ENCODE peak calls at places on chromosomes 12 and 14, in six cellular contexts. R is T-helper 17 cell, O is T-helper 1 cell, A is A549, B is GM23338, G is lower leg skin. N is an unnamed sample.

GRCh38 chr12:4395818-4396217 is 16.3 kb upstream of the FGF23 start:
- DNase-seq in O (no peak), A (no peak), R (no peak), G (no peak), B (no peak), N (no peak)

GRCh38 chr12:18145924-18146323 is 55.9 kb upstream of the RERGL start:
- DNase-seq in O (no peak), G (no peak), R (no peak), A (no peak), B (no peak), N (no peak)

GRCh38 chr14:75847584-75847983 is 134.2 kb downstream of the TGFB3 start:
- DNase-seq in A (no peak), R (no peak), G (no peak), B (no peak), O (no peak), N (no peak)

GRCh38 chr12:68792952-68793351 is 15.0 kb upstream of the MDM2 start:
- DNase-seq in B (peak; percentile 46), G (peak; percentile 21), R (no peak), O (no peak), A (peak; percentile 81), N (peak; percentile 60)

GRCh38 chr14:28488658-28489057 is 277.9 kb upstream of the FOXG1 start:
- DNase-seq in R (no peak), G (no peak), A (no peak), O (no peak), B (no peak), N (no peak)

GRCh38 chr14:75333523-75334190 is 55.0 kb downstream of the FOS start:
- DNase-seq in G (no peak), O (no peak), R (no peak), B (no peak), A (no peak), N (no peak)

GRCh38 chr12:119375619-119376018 is 41.1 kb downstream of the CCDC60 start:
- DNase-seq in O (no peak), R (no peak), A (no peak), G (no peak), B (no peak), N (no peak)

GRCh38 chr12:58540480-58541299 is 379.6 kb downstream of the LRIG3 start:
- DNase-seq in O (no peak), G (peak; percentile 94), A (peak; percentile 24), R (no peak), B (peak; percentile 92), N (peak; percentile 93)

GRCh38 chr14:34989762-34990161 is 7.0 kb downstream of the SRP54 start:
- DNase-seq in R (no peak), G (no peak), O (no peak), A (no peak), B (no peak), N (no peak)

GRCh38 chr12:31524791-31525495 is 66.0 kb downstream of the DENND5B start:
- DNase-seq in R (no peak), O (no peak), A (no peak), G (no peak), B (no peak), N (no peak)

GRCh38 chr14:75280448-75280830 is 1.8 kb downstream of the FOS start:
- DNase-seq in O (no peak), A (no peak), G (no peak), R (no peak), B (no peak), N (no peak)

GRCh38 chr14:104090071-104090748 is 4.7 kb downstream of the ASPG start:
- DNase-seq in B (no peak), G (no peak), O (no peak), R (no peak), A (no peak), N (no peak)

GRCh38 chr14:56555921-56556570 is 23.6 kb upstream of the TMEM260 start:
- DNase-seq in G (no peak), R (no peak), B (peak; percentile 79), O (no peak), A (peak; percentile 28), N (peak; percentile 72)

GRCh38 chr12:122142857-122143256 is 31.2 kb downstream of the IL31 start:
- DNase-seq in G (no peak), B (peak; percentile 39), A (no peak), R (no peak), O (no peak), N (no peak)

GRCh38 chr12:30019386-30020140 is 235.8 kb upstream of the TMTC1 start:
- DNase-seq in O (no peak), A (no peak), B (no peak), G (no peak), R (no peak), N (no peak)

GRCh38 chr12:109760031-109760929 is 46.7 kb downstream of the FAM222A start:
- DNase-seq in R (no peak), O (no peak), A (no peak), B (no peak), G (peak; percentile 81), N (no peak)

GRCh38 chr12:54025507-54026393 is 2.5 kb upstream of the HOXC6 start:
- DNase-seq in G (no peak), O (no peak), B (peak; percentile 61), A (no peak), R (no peak), N (peak; percentile 80)

GRCh38 chr12:104682790-104683279 is 226.1 kb downstream of the CHST11 start:
- DNase-seq in B (no peak), A (no peak), R (peak; percentile 36), G (no peak), O (peak; percentile 55), N (no peak)

GRCh38 chr12:71646512-71646911 is 17.1 kb downstream of the ZFC3H1 start:
- DNase-seq in R (no peak), G (no peak), A (no peak), B (no peak), O (no peak), N (no peak)

GRCh38 chr12:64701283-64701682 is 57.9 kb downstream of the GNS start:
- DNase-seq in B (no peak), G (no peak), O (no peak), A (no peak), R (no peak), N (no peak)

GRCh38 chr14:99535448-99535847 is 54.2 kb downstream of the CCNK start:
- DNase-seq in R (no peak), A (no peak), B (no peak), G (no peak), O (no peak), N (no peak)

GRCh38 chr14:23171251-23171975 is 12.0 kb downstream of the SLC7A8 start:
- DNase-seq in G (no peak), B (no peak), R (no peak), A (no peak), O (no peak), N (no peak)

GRCh38 chr14:102323102-102323501 is 3.6 kb downstream of the ZNF839 start:
- DNase-seq in B (peak; percentile 74), A (peak; percentile 82), R (no peak), G (peak; percentile 93), O (no peak), N (peak; percentile 55)

GRCh38 chr14:33564774-33565630 is 385.9 kb downstream of the EGLN3 start:
- DNase-seq in G (no peak), A (no peak), B (peak; percentile 25), O (no peak), R (no peak), N (no peak)

GRCh38 chr14:77403798-77404197 is 19.5 kb downstream of the NOXRED1 start:
- DNase-seq in R (no peak), A (no peak), G (no peak), B (no peak), O (no peak), N (no peak)

N was measured in left kidney.